ENCODE peak calls at places on chromosome 17, in eight cellular contexts. S is stromal cell of bone marrow; O is stimulated activated naive CD4-positive, alpha-beta T cell; A is GM19239; T is effector CD4-positive, alpha-beta T cell; V is NCI-H1092 treated with DMSO at 0.1 percent for 48 hours; M is nucleus accumbens; R is right lobe of liver. Q is an unnamed sample.

GRCh38 chr17:13917635-13918034 is 151.7 kb upstream of the COX10 start:
- DNase-seq in A (no peak), S (no peak), M (no peak), R (no peak), V (no peak), T (no peak), O (no peak), Q (no peak)

GRCh38 chr17:47288531-47289116 is 35.0 kb downstream of the ITGB3 start:
- DNase-seq in A (no peak), O (no peak), S (no peak), T (no peak), M (no peak), V (no peak), R (no peak), Q (no peak)

GRCh38 chr17:79073016-79073705 is 1.5 kb upstream of the ENGASE start:
- DNase-seq in O (no peak), S (no peak), T (no peak), A (no peak), V (no peak), R (no peak), M (no peak), Q (peak)

GRCh38 chr17:76909971-76910760 is 42.0 kb downstream of the MGAT5B start:
- DNase-seq in O (no peak), V (no peak), M (no peak), A (peak), S (peak), R (no peak), T (no peak), Q (no peak)

GRCh38 chr17:2542456-2542855 is 30.8 kb upstream of the METTL16 start:
- DNase-seq in V (no peak), R (no peak), O (no peak), M (peak), T (no peak), S (no peak), A (no peak), Q (no peak)

GRCh38 chr17:31724026-31724425 is 135.0 kb downstream of the COPRS start:
- DNase-seq in R (no peak), A (no peak), T (no peak), M (no peak), O (no peak), V (no peak), S (peak), Q (no peak)

GRCh38 chr17:9217151-9218067 is 196.1 kb downstream of the NTN1 start:
- DNase-seq in O (no peak), M (no peak), S (peak), V (no peak), A (no peak), T (no peak), R (no peak), Q (no peak)

GRCh38 chr17:80851277-80851925 is 140.2 kb upstream of the CHMP6 start:
- DNase-seq in S (no peak), M (no peak), T (no peak), V (no peak), R (no peak), O (no peak), A (no peak), Q (no peak)

GRCh38 chr17:49548506-49549310 is 27.0 kb upstream of the NXPH3 start:
- DNase-seq in V (no peak), S (peak), R (no peak), A (no peak), O (no peak), M (no peak), T (no peak), Q (no peak)

GRCh38 chr17:81306898-81307510 is 11.9 kb upstream of the SLC38A10 start:
- DNase-seq in S (no peak), M (no peak), O (no peak), R (peak), T (no peak), A (no peak), V (no peak), Q (no peak)

GRCh38 chr17:77466596-77467223 is 325.9 kb downstream of the SEC14L1 start:
- DNase-seq in O (no peak), A (no peak), T (no peak), R (no peak), S (no peak), V (no peak), M (no peak), Q (no peak)

GRCh38 chr17:36946726-36947091 is 2.0 kb upstream of the AATF start:
- DNase-seq in S (no peak), V (no peak), A (no peak), O (no peak), R (no peak), T (no peak), M (no peak), Q (no peak)